ENCODE peak calls at places on chromosomes 4 and X, in six cellular contexts. J is lower lobe of right lung, R is AG04450, T is foreskin fibroblast, N is AG09309, B is ascending aorta. S is an unnamed sample.

GRCh38 chr4:99126376-99126775 is 17.7 kb downstream of the ADH4 start:
- DNase-seq in B (no peak), J (no peak), R (no peak), T (no peak), N (no peak), S (no peak)

GRCh38 chr4:30754021-30754420 is 33.9 kb downstream of the PCDH7 start:
- DNase-seq in R (no peak), J (no peak), N (no peak), B (no peak), T (peak), S (peak)

GRCh38 chrX:152872522-152872921 is 25.3 kb upstream of the ZNF185 start:
- DNase-seq in B (no peak), N (no peak), T (no peak), J (no peak), R (no peak), S (no peak)

GRCh38 chr4:167088115-167088514 is 146.2 kb downstream of the SPOCK3 start:
- DNase-seq in R (no peak), B (no peak), T (no peak), N (no peak), J (no peak), S (no peak)

GRCh38 chrX:151902813-151903591 is 9.7 kb upstream of the MAGEA4 start:
- DNase-seq in R (peak), N (peak), J (no peak), B (no peak), T (peak), S (peak)

GRCh38 chr4:183082053-183082452 is 17.0 kb upstream of the WWC2 start:
- DNase-seq in R (no peak), N (no peak), T (no peak), J (no peak), B (no peak), S (no peak)

GRCh38 chrX:10597871-10598270 is 22.5 kb downstream of the MID1 start:
- DNase-seq in J (no peak), N (no peak), R (no peak), B (no peak), T (peak), S (no peak)

GRCh38 chrX:119583431-119584059 is 9.2 kb downstream of the UBE2A start:
- DNase-seq in B (no peak), N (no peak), R (no peak), J (no peak), T (no peak), S (no peak)

GRCh38 chr4:107035711-107036601 is at the start of gene DKK2:
- DNase-seq in J (peak), T (peak), B (peak), N (no peak), R (no peak), S (peak)

GRCh38 chrX:81120936-81121351 is 80.8 kb downstream of the HMGN5 start:
- DNase-seq in R (no peak), J (peak), T (peak), B (no peak), N (no peak), S (peak)

GRCh38 chr4:6121276-6121850 is 79.0 kb downstream of the JAKMIP1 start:
- DNase-seq in B (no peak), T (no peak), N (no peak), J (no peak), R (no peak), S (no peak)

GRCh38 chr4:140326395-140326993 is 47.0 kb upstream of the SCOC start:
- DNase-seq in J (no peak), B (no peak), T (peak), R (no peak), N (no peak), S (peak)

GRCh38 chrX:39150621-39151020 is 349.4 kb downstream of the MID1IP1 start:
- DNase-seq in N (no peak), J (no peak), B (no peak), R (no peak), T (no peak), S (no peak)

GRCh38 chr4:183636488-183636887 is 22.5 kb downstream of the RWDD4 start:
- DNase-seq in N (no peak), T (no peak), B (no peak), J (no peak), R (no peak), S (peak)

GRCh38 chrX:70755850-70756249 is 152.7 kb downstream of the TEX11 start:
- DNase-seq in N (no peak), B (no peak), T (no peak), J (no peak), R (no peak), S (no peak)

GRCh38 chr4:84995386-84995785 is 28.9 kb upstream of the WDFY3 start:
- DNase-seq in T (no peak), J (no peak), R (no peak), N (no peak), B (no peak), S (peak)

GRCh38 chr4:5292091-5292490 is 240.8 kb downstream of the STK32B start:
- DNase-seq in B (no peak), J (no peak), T (no peak), N (no peak), R (no peak), S (no peak)

GRCh38 chrX:14963447-14964236 is 90.4 kb downstream of the MOSPD2 start:
- DNase-seq in N (peak), R (no peak), T (peak), J (no peak), B (no peak), S (peak)

GRCh38 chrX:153477458-153477857 is 7.1 kb upstream of the HAUS7 start:
- DNase-seq in R (no peak), N (no peak), J (no peak), T (no peak), B (no peak), S (no peak)

GRCh38 chrX:155778844-155779553 is 102.1 kb upstream of the VAMP7 start:
- DNase-seq in J (no peak), R (no peak), T (no peak), N (no peak), B (no peak), S (no peak)

GRCh38 chr4:114383721-114384120 is 214.9 kb upstream of the UGT8 start:
- DNase-seq in J (no peak), N (peak), B (no peak), R (peak), T (peak), S (peak)

GRCh38 chrX:149185087-149185486 is 320.0 kb downstream of the IDS start:
- DNase-seq in N (no peak), J (no peak), B (no peak), R (no peak), T (no peak), S (no peak)

GRCh38 chrX:69133561-69134542 is 31.4 kb downstream of the PJA1 start:
- DNase-seq in T (peak), R (peak), J (no peak), N (peak), B (no peak), S (peak)

DNA sequence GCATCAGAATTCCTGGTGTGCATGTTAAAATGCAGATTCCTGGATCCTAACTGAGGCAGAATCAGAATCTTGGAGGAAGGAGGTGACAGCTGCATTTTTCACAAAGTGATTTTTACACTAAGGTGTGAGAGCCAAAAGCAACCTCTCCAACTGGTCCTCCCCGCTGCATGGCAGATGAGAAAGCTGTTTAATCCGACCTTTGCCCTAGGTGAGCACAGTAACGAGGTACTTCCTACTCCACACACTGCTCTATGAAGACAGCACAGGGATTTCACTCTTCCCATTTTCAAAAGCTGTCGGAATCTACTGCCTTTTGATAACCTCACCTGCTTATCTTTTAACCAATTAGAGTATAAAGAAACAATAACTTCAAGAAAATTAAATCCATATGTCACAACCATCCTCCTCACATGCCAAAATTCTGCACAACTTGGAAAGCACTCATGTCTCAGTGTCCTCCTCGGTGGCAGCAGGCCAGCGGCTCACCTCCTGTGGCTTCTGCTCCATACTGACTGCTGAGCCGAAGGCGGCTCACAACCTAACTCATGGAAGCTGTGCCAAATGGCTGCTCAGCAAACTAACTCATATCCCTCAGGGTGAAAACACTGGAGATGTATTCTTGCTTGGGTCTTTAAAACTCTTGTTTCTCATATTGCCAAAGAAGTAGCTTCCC is 3.6 kb downstream of the CASP6 start:
- DNase-seq in B (no peak), R (no peak), J (no peak), N (no peak), T (peak), S (peak)
- H3K4me3 ChIP-seq in B (no peak), R (no peak), J (no peak), N (no peak), T (no peak), S (no peak)

DNA sequence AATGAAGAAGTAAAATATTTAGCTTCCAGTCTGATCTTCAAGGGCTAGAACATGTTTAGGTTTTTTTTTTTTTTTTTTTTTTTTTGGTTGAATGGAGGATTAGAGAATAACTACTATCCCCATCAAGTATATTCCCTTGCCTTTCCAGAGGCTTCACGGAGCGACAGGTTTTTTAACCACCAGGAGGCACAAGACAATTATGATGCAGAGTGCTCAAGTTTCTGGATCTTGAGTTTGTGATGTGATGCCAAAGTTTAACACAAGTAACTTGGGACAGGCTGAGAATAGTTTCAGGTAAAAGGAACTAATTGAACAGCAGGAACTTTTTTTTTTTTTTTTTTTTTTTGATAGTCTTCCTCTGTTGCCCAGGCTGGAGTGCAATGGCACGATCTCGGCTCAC is 30.3 kb downstream of the CCNI start:
- DNase-seq in T (peak), J (no peak), B (no peak), R (no peak), N (no peak), S (peak)
- TF ChIP-seq CTCF in T (no peak), J (no peak), B (no peak), R (peak), N (peak), S (peak)

GRCh38 chr4:69833251-69833650 is 26.7 kb downstream of the SULT1E1 start:
- DNase-seq in J (no peak), N (no peak), T (no peak), R (no peak), B (no peak), S (no peak)
- H3K4me3 ChIP-seq in J (no peak), N (no peak), T (no peak), R (no peak), B (no peak), S (no peak)

GRCh38 chr4:168945291-168945690 is 64.8 kb downstream of the CBR4 start:
- DNase-seq in T (no peak), R (no peak), J (no peak), B (no peak), N (no peak), S (no peak)

GRCh38 chr4:168942985-168943384 is 67.1 kb downstream of the CBR4 start:
- DNase-seq in B (no peak), N (no peak), R (no peak), T (no peak), J (no peak), S (no peak)
- TF ChIP-seq CTCF in B (peak), N (peak), R (peak), T (peak), J (peak), S (peak)